ENCODE peak calls at places on chromosomes 6 and 20, in four cellular contexts. One of them, this sample, is unnamed.

GRCh38 chr6:130744601-130745382 is 82.4 kb upstream of the SMLR1 start:
- DNase-seq in astrocyte of the spinal cord: no peak
- DNase-seq in mammary epithelial cell: no peak
- DNase-seq in RWPE2: no peak
- DNase-seq in this sample: no peak

GRCh38 chr6:133407320-133408100 is 166.4 kb downstream of the EYA4 start:
- DNase-seq in astrocyte of the spinal cord: no peak
- DNase-seq in mammary epithelial cell: no peak
- DNase-seq in RWPE2: no peak
- DNase-seq in this sample: no peak

GRCh38 chr6:43455034-43455747 is at the start of gene DLK2:
- DNase-seq in astrocyte of the spinal cord: no peak
- DNase-seq in mammary epithelial cell: no peak
- DNase-seq in RWPE2: no peak
- DNase-seq in this sample: peak

GRCh38 chr6:169854813-169855212 is 103.4 kb downstream of the ERMARD start:
- DNase-seq in astrocyte of the spinal cord: no peak
- DNase-seq in mammary epithelial cell: no peak
- DNase-seq in RWPE2: no peak
- DNase-seq in this sample: no peak

GRCh38 chr6:53483423-53484353 is 61.2 kb downstream of the GCLC start:
- DNase-seq in astrocyte of the spinal cord: no peak
- DNase-seq in mammary epithelial cell: no peak
- DNase-seq in RWPE2: no peak
- DNase-seq in this sample: no peak

GRCh38 chr6:90295854-90296345 is 743 bp downstream of the BACH2 start:
- DNase-seq in astrocyte of the spinal cord: peak
- DNase-seq in mammary epithelial cell: peak
- DNase-seq in RWPE2: peak
- DNase-seq in this sample: peak

GRCh38 chr6:136593748-136594490 is 43.7 kb upstream of the MAP7 start:
- DNase-seq in astrocyte of the spinal cord: peak
- DNase-seq in mammary epithelial cell: peak
- DNase-seq in RWPE2: peak
- DNase-seq in this sample: no peak

GRCh38 chr20:40938020-40938419 is 90.6 kb upstream of the TOP1 start:
- DNase-seq in astrocyte of the spinal cord: no peak
- DNase-seq in mammary epithelial cell: no peak
- DNase-seq in RWPE2: no peak
- DNase-seq in this sample: no peak

GRCh38 chr6:19368511-19368910 is 468.7 kb upstream of the ID4 start:
- DNase-seq in astrocyte of the spinal cord: peak
- DNase-seq in mammary epithelial cell: peak
- DNase-seq in RWPE2: no peak
- DNase-seq in this sample: no peak

GRCh38 chr20:33518071-33518470 is 28.2 kb downstream of the CBFA2T2 start:
- DNase-seq in astrocyte of the spinal cord: peak
- DNase-seq in mammary epithelial cell: peak
- DNase-seq in RWPE2: peak
- DNase-seq in this sample: no peak
- TF ChIP-seq CTCF in astrocyte of the spinal cord: no peak
- TF ChIP-seq CTCF in mammary epithelial cell: no peak
- TF ChIP-seq CTCF in RWPE2: no peak
- TF ChIP-seq CTCF in this sample: no peak

GRCh38 chr6:40210628-40211056 is 276.4 kb upstream of the MOCS1 start:
- DNase-seq in astrocyte of the spinal cord: no peak
- DNase-seq in mammary epithelial cell: no peak
- DNase-seq in RWPE2: no peak
- DNase-seq in this sample: no peak

GRCh38 chr6:40205004-40205403 is 270.7 kb upstream of the MOCS1 start:
- DNase-seq in astrocyte of the spinal cord: no peak
- DNase-seq in mammary epithelial cell: no peak
- DNase-seq in RWPE2: no peak
- DNase-seq in this sample: no peak

GRCh38 chr6:40205801-40206200 is 271.5 kb upstream of the MOCS1 start:
- DNase-seq in astrocyte of the spinal cord: no peak
- DNase-seq in mammary epithelial cell: no peak
- DNase-seq in RWPE2: no peak
- DNase-seq in this sample: no peak
- TF ChIP-seq CTCF in astrocyte of the spinal cord: no peak
- TF ChIP-seq CTCF in mammary epithelial cell: no peak
- TF ChIP-seq CTCF in RWPE2: no peak
- TF ChIP-seq CTCF in this sample: no peak

DNA sequence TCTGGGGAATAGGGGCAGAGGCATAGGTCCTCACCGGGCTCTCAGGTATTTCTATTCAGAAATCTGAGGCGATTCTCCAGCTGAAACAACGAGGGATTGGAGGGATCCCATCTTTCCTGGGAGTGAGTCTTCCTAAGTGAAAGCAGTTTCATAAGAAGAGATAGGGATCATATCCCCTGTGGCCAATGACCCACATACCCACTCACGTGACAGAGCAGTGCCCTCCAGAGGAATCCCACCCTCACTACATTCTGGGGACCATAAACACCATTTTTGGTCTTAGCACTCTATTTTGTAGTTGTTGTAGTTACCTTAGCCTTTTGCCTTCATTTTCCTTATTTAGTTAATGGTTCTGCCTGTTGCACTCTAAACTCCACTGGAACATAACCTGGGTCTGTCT is 121.1 kb downstream of the GPR63 start:
- DNase-seq in astrocyte of the spinal cord: no peak
- DNase-seq in mammary epithelial cell: no peak
- DNase-seq in RWPE2: no peak
- DNase-seq in this sample: no peak
- TF ChIP-seq CTCF in astrocyte of the spinal cord: no peak
- TF ChIP-seq CTCF in mammary epithelial cell: no peak
- TF ChIP-seq CTCF in RWPE2: no peak
- TF ChIP-seq CTCF in this sample: peak

GRCh38 chr6:30206152-30206551 is 7.1 kb downstream of the TRIM26 start:
- DNase-seq in astrocyte of the spinal cord: peak
- DNase-seq in mammary epithelial cell: no peak
- DNase-seq in RWPE2: no peak
- DNase-seq in this sample: no peak
- TF ChIP-seq CTCF in astrocyte of the spinal cord: no peak
- TF ChIP-seq CTCF in mammary epithelial cell: no peak
- TF ChIP-seq CTCF in RWPE2: no peak
- TF ChIP-seq CTCF in this sample: no peak

DNA sequence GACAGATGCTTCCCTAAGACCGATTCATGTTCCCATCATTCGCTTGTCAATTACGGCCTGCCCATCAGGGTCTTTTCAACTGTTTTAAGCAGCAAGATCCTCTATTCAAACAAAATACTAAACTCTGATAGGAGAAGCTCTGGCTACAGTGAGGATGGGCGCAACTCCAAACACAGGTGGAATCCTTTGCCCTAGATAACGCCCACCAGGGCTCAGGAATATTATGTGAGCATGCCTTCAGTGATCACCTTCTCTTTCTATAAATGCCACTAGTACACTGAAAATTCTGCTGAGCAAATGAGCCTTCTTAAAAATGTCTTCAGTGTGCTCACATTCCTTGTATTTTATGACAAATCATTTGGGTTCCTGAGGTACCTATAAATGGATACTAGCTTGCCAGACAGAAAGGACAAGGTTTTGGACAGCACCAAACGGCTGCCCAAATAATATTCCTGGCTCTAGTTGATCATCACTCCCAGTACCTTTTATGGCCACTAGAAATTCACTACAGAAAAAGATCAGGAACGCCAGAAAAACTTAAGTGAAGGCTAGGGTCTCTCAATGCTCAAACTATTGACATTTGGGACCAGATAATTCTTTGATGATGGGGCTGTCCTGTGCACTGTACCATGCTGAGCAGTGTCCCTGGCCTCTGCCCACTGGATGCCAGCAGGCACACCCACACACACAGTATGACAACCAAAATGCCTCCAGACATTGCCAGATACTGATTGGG is 13.1 kb downstream of the ZNF217 start:
- DNase-seq in astrocyte of the spinal cord: no peak
- DNase-seq in mammary epithelial cell: no peak
- DNase-seq in RWPE2: no peak
- DNase-seq in this sample: no peak
- TF ChIP-seq CTCF in astrocyte of the spinal cord: no peak
- TF ChIP-seq CTCF in mammary epithelial cell: no peak
- TF ChIP-seq CTCF in RWPE2: no peak
- TF ChIP-seq CTCF in this sample: no peak

DNA sequence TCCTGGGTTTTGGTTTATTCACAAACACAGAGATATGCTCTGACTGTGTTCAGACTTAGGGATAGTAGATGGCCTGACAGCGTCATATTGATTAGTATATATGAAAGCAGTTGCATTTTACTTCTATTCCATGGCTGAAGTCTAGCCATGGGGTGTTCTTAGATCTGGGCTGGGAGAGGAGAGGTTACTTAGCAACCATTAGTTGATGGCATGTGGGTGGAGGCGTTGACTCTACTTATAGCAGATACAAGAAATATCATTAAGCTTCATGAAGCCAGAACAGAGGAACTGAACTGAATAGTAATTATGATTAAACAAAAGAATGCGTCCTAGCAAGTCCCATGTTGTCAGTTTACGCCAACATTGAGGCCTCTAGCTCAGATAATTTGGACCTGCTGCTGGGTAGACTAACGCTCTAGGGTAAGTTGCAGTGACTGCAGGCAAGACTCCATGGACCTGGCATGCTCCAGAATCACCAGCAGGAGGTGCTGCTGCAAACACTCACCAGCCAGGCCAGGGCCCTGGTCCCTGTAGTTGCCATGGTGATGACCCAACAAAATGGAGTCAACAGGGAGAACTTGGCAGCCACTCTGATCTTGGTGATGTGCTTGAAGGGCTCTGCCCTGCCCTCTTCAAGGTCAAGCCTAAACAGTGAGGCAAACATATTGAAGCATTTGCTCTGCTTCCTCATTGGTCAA is 477.4 kb downstream of the PREX1 start:
- DNase-seq in astrocyte of the spinal cord: no peak
- DNase-seq in mammary epithelial cell: no peak
- DNase-seq in RWPE2: no peak
- DNase-seq in this sample: no peak
- TF ChIP-seq CTCF in astrocyte of the spinal cord: peak
- TF ChIP-seq CTCF in mammary epithelial cell: no peak
- TF ChIP-seq CTCF in RWPE2: peak
- TF ChIP-seq CTCF in this sample: peak